ENCODE peak calls at places on chromosomes 5 and 9, in ten cellular contexts. I is activated CD8-positive, alpha-beta memory T cell treated with anti-CD3 and anti-CD28 coated beads, Interleukin-2, amount 50 U/mL, for 4 hours; W is sciatic nerve; C is activated T-helper 1 cell treated with Interleukin-2 at 50 U/mL for 16 hours; G is LoVo; K is nephron progenitor cell; U is left lobe of liver; Z is neural progenitor cell; J is heart left ventricle; S is GM23248. T is an unnamed sample.

GRCh38 chr5:40646286-40646685 is 33.4 kb upstream of the PTGER4 start:
- DNase-seq in C (no peak), W (no peak), G (peak), Z (no peak), I (no peak), U (no peak), J (no peak), S (no peak), K (no peak), T (no peak)

GRCh38 chr9:74770508-74771261 is 117.0 kb downstream of the TRPM6 start:
- DNase-seq in S (peak), Z (peak), G (peak), C (peak), W (no peak), J (no peak), K (peak), I (peak), U (no peak), T (peak)

GRCh38 chr5:131605086-131605485 is 29.9 kb downstream of the RAPGEF6 start:
- DNase-seq in Z (no peak), G (no peak), K (no peak), W (no peak), J (no peak), C (no peak), S (no peak), I (no peak), U (no peak), T (no peak)

GRCh38 chr9:35035851-35036701 is 36.3 kb downstream of the VCP start:
- DNase-seq in J (peak), W (peak), S (peak), Z (no peak), U (no peak), I (peak), K (no peak), G (no peak), C (peak), T (no peak)

GRCh38 chr5:146564036-146564762 is 48.2 kb upstream of the GPR151 start:
- DNase-seq in Z (no peak), I (no peak), U (no peak), C (no peak), G (no peak), W (no peak), S (no peak), K (no peak), J (no peak), T (no peak)

GRCh38 chr5:175456105-175456504 is 12.1 kb upstream of the DRD1 start:
- DNase-seq in S (no peak), Z (no peak), K (no peak), C (no peak), W (no peak), U (no peak), G (no peak), I (no peak), J (no peak), T (no peak)

GRCh38 chr9:95425910-95426551 is 90.7 kb downstream of the PTCH1 start:
- DNase-seq in G (peak), I (no peak), U (no peak), J (no peak), C (no peak), S (peak), Z (peak), W (no peak), K (peak), T (no peak)

GRCh38 chr9:135550344-135550918 is 4.5 kb downstream of the OBP2A start:
- DNase-seq in G (no peak), Z (no peak), U (peak), K (no peak), S (no peak), I (no peak), W (peak), J (no peak), C (no peak), T (no peak)

GRCh38 chr9:105608685-105609598 is 51.0 kb downstream of the FKTN start:
- DNase-seq in I (no peak), W (no peak), Z (peak), G (peak), S (peak), K (no peak), J (no peak), U (no peak), C (no peak), T (no peak)

GRCh38 chr5:177462021-177462670 is 11.3 kb downstream of the DBN1 start:
- DNase-seq in W (no peak), G (no peak), U (no peak), K (no peak), Z (no peak), I (no peak), J (peak), S (no peak), C (no peak), T (no peak)

GRCh38 chr9:125409637-125410521 is 148.3 kb downstream of the GAPVD1 start:
- DNase-seq in U (no peak), C (no peak), J (peak), K (no peak), S (peak), W (no peak), I (no peak), G (peak), Z (peak), T (no peak)

GRCh38 chr5:146331257-146331822 is 7.3 kb upstream of the POU4F3 start:
- DNase-seq in I (no peak), C (no peak), Z (peak), G (no peak), K (no peak), U (no peak), W (no peak), S (no peak), J (no peak), T (no peak)

GRCh38 chr5:173001229-173001841 is 17.8 kb downstream of the ATP6V0E1 start:
- DNase-seq in W (no peak), G (no peak), S (no peak), C (no peak), K (no peak), J (no peak), I (no peak), U (peak), Z (no peak), T (no peak)

GRCh38 chr9:106862115-106862945 is 636 bp upstream of the ZNF462 start:
- DNase-seq in K (peak), S (peak), U (no peak), I (no peak), G (peak), Z (peak), J (peak), W (no peak), C (no peak), T (no peak)

GRCh38 chr9:126471084-126471611 is 142.6 kb upstream of the LMX1B start:
- DNase-seq in Z (no peak), G (no peak), W (peak), C (peak), S (peak), J (peak), U (peak), K (no peak), I (peak), T (peak)

GRCh38 chr9:132350861-132351315 is 3.9 kb downstream of the SETX start:
- DNase-seq in S (peak), G (no peak), J (no peak), U (no peak), Z (no peak), K (no peak), W (no peak), I (peak), C (no peak), T (no peak)

GRCh38 chr9:131734165-131734610 is 5.7 kb downstream of the RAPGEF1 start:
- DNase-seq in G (peak), I (peak), Z (no peak), J (peak), S (peak), U (peak), K (no peak), C (no peak), W (no peak), T (peak)

GRCh38 chr9:120904061-120904998 is 22.3 kb downstream of the TRAF1 start:
- DNase-seq in J (no peak), S (no peak), Z (no peak), U (no peak), C (peak), I (no peak), W (no peak), G (no peak), K (no peak), T (peak)

GRCh38 chr9:122420315-122420714 is 49.5 kb downstream of the PTGS1 start:
- DNase-seq in G (no peak), C (no peak), W (no peak), S (no peak), U (no peak), Z (no peak), K (no peak), J (no peak), I (no peak), T (no peak)

GRCh38 chr5:159010611-159011497 is 88.9 kb downstream of the EBF1 start:
- DNase-seq in W (no peak), S (peak), U (no peak), J (peak), G (no peak), C (no peak), Z (no peak), I (no peak), K (peak), T (no peak)

GRCh38 chr5:73306078-73306719 is 133.2 kb downstream of the TMEM174 start:
- DNase-seq in I (no peak), J (no peak), U (no peak), K (no peak), Z (no peak), C (no peak), S (no peak), W (no peak), G (no peak), T (no peak)

GRCh38 chr5:102865510-102866314 is 110.6 kb downstream of the PAM start:
- DNase-seq in W (peak), K (peak), U (peak), G (peak), C (peak), Z (peak), S (peak), J (peak), I (peak), T (no peak)

GRCh38 chr9:72984990-72985389 is 32.1 kb upstream of the ALDH1A1 start:
- DNase-seq in J (peak), Z (no peak), S (no peak), C (no peak), K (no peak), U (no peak), G (no peak), I (no peak), W (no peak), T (no peak)

T was measured in T-helper 22 cell.